ENCODE peak calls at places on chromosome 10, in ten cellular contexts. K is HCT116; T is activated CD4-positive, alpha-beta T cell treated with anti-CD3 and anti-CD28 coated beads for 24 hours; O is T-helper 9 cell; J is body of pancreas; H is iris pigment epithelial cell; B is stimulated activated CD8-positive, alpha-beta memory T cell treated with anti-CD3 and anti-CD28 coated beads, Interleukin-15, amount 100 ng/mL, for 24 hours; A is AG08395; G is NT2/D1; I is stimulated activated CD4-positive, alpha-beta T cell treated with anti-CD3 and anti-CD28 coated beads, Interleukin-2, amount 100 ng/mL, for 24 hours. N is an unnamed sample.

GRCh38 chr10:97163646-97164535 is 21.9 kb downstream of the SLIT1 start:
- DNase-seq in K (no peak), T (no peak), O (no peak), J (no peak), H (no peak), B (no peak), A (no peak), G (no peak), I (no peak), N (no peak)

GRCh38 chr10:71221586-71222202 is 9.3 kb downstream of the UNC5B start:
- DNase-seq in K (no peak), T (no peak), O (no peak), J (no peak), H (no peak), B (no peak), A (no peak), G (no peak), I (no peak), N (no peak)

GRCh38 chr10:31508882-31509281 is 189.9 kb downstream of the ZEB1 start:
- DNase-seq in K (no peak), T (no peak), O (no peak), J (no peak), H (peak), B (no peak), A (no peak), G (no peak), I (no peak), N (no peak)

GRCh38 chr10:25493122-25493893 is 318.5 kb downstream of the GPR158 start:
- DNase-seq in K (peak), T (no peak), O (no peak), J (no peak), H (peak), B (no peak), A (no peak), G (peak), I (no peak), N (peak)

GRCh38 chr10:11386044-11386443 is 225.4 kb downstream of the USP6NL start:
- DNase-seq in K (no peak), T (no peak), O (no peak), J (no peak), H (no peak), B (no peak), A (no peak), G (no peak), I (no peak), N (peak)

GRCh38 chr10:24920907-24921881 is 31.2 kb downstream of the PRTFDC1 start:
- DNase-seq in K (no peak), T (peak), O (no peak), J (peak), H (peak), B (peak), A (peak), G (no peak), I (peak), N (peak)

GRCh38 chr10:393346-393745 is 258.1 kb downstream of the ZMYND11 start:
- DNase-seq in K (no peak), T (no peak), O (no peak), J (no peak), H (no peak), B (no peak), A (no peak), G (no peak), I (no peak), N (no peak)

GRCh38 chr10:17655009-17655408 is 11.1 kb downstream of the STAM start:
- DNase-seq in K (no peak), T (no peak), O (no peak), J (no peak), H (no peak), B (no peak), A (no peak), G (no peak), I (no peak), N (no peak)

GRCh38 chr10:54133201-54133600 is 667.8 kb downstream of the PCDH15 start:
- DNase-seq in K (no peak), T (no peak), O (no peak), J (no peak), H (no peak), B (no peak), A (no peak), G (no peak), I (no peak), N (no peak)

GRCh38 chr10:517236-517635 is 172.2 kb downstream of the DIP2C start:
- DNase-seq in K (no peak), T (no peak), O (no peak), J (no peak), H (no peak), B (no peak), A (no peak), G (no peak), I (no peak), N (no peak)

GRCh38 chr10:69500864-69501468 is 49.7 kb downstream of the TSPAN15 start:
- DNase-seq in K (no peak), T (no peak), O (no peak), J (no peak), H (no peak), B (no peak), A (no peak), G (no peak), I (no peak), N (no peak)